ENCODE peak calls at places on chromosomes 3 and 15, in five cellular contexts. One of them, this sample, is unnamed.

GRCh38 chr3:170899455-170899854 is 9.0 kb downstream of the EIF5A2 start:
- DNase-seq in AML-193: no peak
- DNase-seq in ELF-1: no peak
- DNase-seq in stimulated activated CD8-positive, alpha-beta memory T cell treated with anti-CD3 and anti-CD28 coated beads, Interleukin-15, amount 100 ng/mL, for 4 hours: no peak
- DNase-seq in HEK293T: no peak
- DNase-seq in this sample: no peak

GRCh38 chr3:127193341-127193740 is 410 bp downstream of the PRR23E start:
- DNase-seq in stimulated activated CD8-positive, alpha-beta memory T cell treated with anti-CD3 and anti-CD28 coated beads, Interleukin-15, amount 100 ng/mL, for 4 hours: no peak
- DNase-seq in AML-193: no peak
- DNase-seq in ELF-1: no peak
- DNase-seq in HEK293T: no peak
- DNase-seq in this sample: no peak

GRCh38 chr15:60370804-60371700 is 26.7 kb downstream of the ANXA2 start:
- DNase-seq in stimulated activated CD8-positive, alpha-beta memory T cell treated with anti-CD3 and anti-CD28 coated beads, Interleukin-15, amount 100 ng/mL, for 4 hours: no peak
- DNase-seq in HEK293T: no peak
- DNase-seq in ELF-1: no peak
- DNase-seq in AML-193: no peak
- DNase-seq in this sample: no peak

GRCh38 chr15:40495516-40495915 is 24.7 kb downstream of the CHST14 start:
- DNase-seq in ELF-1: no peak
- DNase-seq in stimulated activated CD8-positive, alpha-beta memory T cell treated with anti-CD3 and anti-CD28 coated beads, Interleukin-15, amount 100 ng/mL, for 4 hours: no peak
- DNase-seq in HEK293T: no peak
- DNase-seq in AML-193: no peak
- DNase-seq in this sample: no peak

GRCh38 chr3:172134352-172134751 is 95.0 kb downstream of the FNDC3B start:
- DNase-seq in stimulated activated CD8-positive, alpha-beta memory T cell treated with anti-CD3 and anti-CD28 coated beads, Interleukin-15, amount 100 ng/mL, for 4 hours: no peak
- DNase-seq in AML-193: peak; percentile 14
- DNase-seq in HEK293T: no peak
- DNase-seq in ELF-1: no peak
- DNase-seq in this sample: no peak

GRCh38 chr15:99504071-99504822 is 61.5 kb upstream of the MEF2A start:
- DNase-seq in stimulated activated CD8-positive, alpha-beta memory T cell treated with anti-CD3 and anti-CD28 coated beads, Interleukin-15, amount 100 ng/mL, for 4 hours: no peak
- DNase-seq in HEK293T: no peak
- DNase-seq in ELF-1: no peak
- DNase-seq in AML-193: peak; percentile 7
- DNase-seq in this sample: no peak

GRCh38 chr15:60633426-60633968 is 154.6 kb upstream of the ICE2 start:
- DNase-seq in ELF-1: no peak
- DNase-seq in stimulated activated CD8-positive, alpha-beta memory T cell treated with anti-CD3 and anti-CD28 coated beads, Interleukin-15, amount 100 ng/mL, for 4 hours: no peak
- DNase-seq in AML-193: no peak
- DNase-seq in HEK293T: no peak
- DNase-seq in this sample: no peak

GRCh38 chr3:48555231-48555948 is 1.2 kb downstream of the PFKFB4 start:
- DNase-seq in HEK293T: no peak
- DNase-seq in ELF-1: peak; percentile 64
- DNase-seq in stimulated activated CD8-positive, alpha-beta memory T cell treated with anti-CD3 and anti-CD28 coated beads, Interleukin-15, amount 100 ng/mL, for 4 hours: no peak
- DNase-seq in AML-193: no peak
- DNase-seq in this sample: no peak

GRCh38 chr3:125591116-125591755 is 4.1 kb downstream of the OSBPL11 start:
- DNase-seq in AML-193: no peak
- DNase-seq in stimulated activated CD8-positive, alpha-beta memory T cell treated with anti-CD3 and anti-CD28 coated beads, Interleukin-15, amount 100 ng/mL, for 4 hours: no peak
- DNase-seq in ELF-1: no peak
- DNase-seq in HEK293T: no peak
- DNase-seq in this sample: no peak

GRCh38 chr3:44795197-44795596 is 33.6 kb downstream of the KIF15 start:
- DNase-seq in ELF-1: no peak
- DNase-seq in stimulated activated CD8-positive, alpha-beta memory T cell treated with anti-CD3 and anti-CD28 coated beads, Interleukin-15, amount 100 ng/mL, for 4 hours: no peak
- DNase-seq in HEK293T: no peak
- DNase-seq in AML-193: no peak
- DNase-seq in this sample: no peak

GRCh38 chr3:119628390-119628789 is 30.7 kb downstream of the PLA1A start:
- DNase-seq in HEK293T: no peak
- DNase-seq in stimulated activated CD8-positive, alpha-beta memory T cell treated with anti-CD3 and anti-CD28 coated beads, Interleukin-15, amount 100 ng/mL, for 4 hours: no peak
- DNase-seq in AML-193: no peak
- DNase-seq in ELF-1: no peak
- DNase-seq in this sample: no peak

GRCh38 chr15:69181419-69181818 is 21.0 kb downstream of the GLCE start:
- DNase-seq in ELF-1: no peak
- DNase-seq in AML-193: no peak
- DNase-seq in stimulated activated CD8-positive, alpha-beta memory T cell treated with anti-CD3 and anti-CD28 coated beads, Interleukin-15, amount 100 ng/mL, for 4 hours: no peak
- DNase-seq in HEK293T: no peak
- DNase-seq in this sample: no peak

GRCh38 chr3:195116393-195117185 is 154.4 kb downstream of the XXYLT1 start:
- DNase-seq in ELF-1: no peak
- DNase-seq in AML-193: no peak
- DNase-seq in HEK293T: no peak
- DNase-seq in stimulated activated CD8-positive, alpha-beta memory T cell treated with anti-CD3 and anti-CD28 coated beads, Interleukin-15, amount 100 ng/mL, for 4 hours: no peak
- DNase-seq in this sample: no peak

GRCh38 chr15:41230345-41230649 is 260 bp downstream of the EXD1 start:
- DNase-seq in AML-193: no peak
- DNase-seq in ELF-1: no peak
- DNase-seq in HEK293T: no peak
- DNase-seq in stimulated activated CD8-positive, alpha-beta memory T cell treated with anti-CD3 and anti-CD28 coated beads, Interleukin-15, amount 100 ng/mL, for 4 hours: no peak
- DNase-seq in this sample: no peak

GRCh38 chr15:41567261-41567660 is 8.2 kb downstream of the TYRO3 start:
- DNase-seq in HEK293T: no peak
- DNase-seq in AML-193: no peak
- DNase-seq in stimulated activated CD8-positive, alpha-beta memory T cell treated with anti-CD3 and anti-CD28 coated beads, Interleukin-15, amount 100 ng/mL, for 4 hours: no peak
- DNase-seq in ELF-1: no peak
- DNase-seq in this sample: no peak

GRCh38 chr3:11835028-11835639 is 11.6 kb downstream of the TAMM41 start:
- DNase-seq in HEK293T: no peak
- DNase-seq in AML-193: peak; percentile 38
- DNase-seq in ELF-1: no peak
- DNase-seq in stimulated activated CD8-positive, alpha-beta memory T cell treated with anti-CD3 and anti-CD28 coated beads, Interleukin-15, amount 100 ng/mL, for 4 hours: no peak
- DNase-seq in this sample: no peak

GRCh38 chr3:140290105-140290504 is 355.1 kb downstream of the CLSTN2 start:
- DNase-seq in AML-193: no peak
- DNase-seq in HEK293T: no peak
- DNase-seq in stimulated activated CD8-positive, alpha-beta memory T cell treated with anti-CD3 and anti-CD28 coated beads, Interleukin-15, amount 100 ng/mL, for 4 hours: no peak
- DNase-seq in ELF-1: peak; percentile 76
- DNase-seq in this sample: no peak

GRCh38 chr3:156547637-156548036 is 7.3 kb downstream of the SSR3 start:
- DNase-seq in AML-193: no peak
- DNase-seq in HEK293T: no peak
- DNase-seq in ELF-1: no peak
- DNase-seq in stimulated activated CD8-positive, alpha-beta memory T cell treated with anti-CD3 and anti-CD28 coated beads, Interleukin-15, amount 100 ng/mL, for 4 hours: no peak
- DNase-seq in this sample: no peak

GRCh38 chr3:189563841-189564563 is 67.2 kb upstream of the TP63 start:
- DNase-seq in ELF-1: no peak
- DNase-seq in stimulated activated CD8-positive, alpha-beta memory T cell treated with anti-CD3 and anti-CD28 coated beads, Interleukin-15, amount 100 ng/mL, for 4 hours: no peak
- DNase-seq in AML-193: no peak
- DNase-seq in HEK293T: no peak
- DNase-seq in this sample: no peak

GRCh38 chr3:23567917-23568316 is 237.8 kb upstream of the UBE2E1 start:
- DNase-seq in ELF-1: no peak
- DNase-seq in AML-193: no peak
- DNase-seq in HEK293T: no peak
- DNase-seq in stimulated activated CD8-positive, alpha-beta memory T cell treated with anti-CD3 and anti-CD28 coated beads, Interleukin-15, amount 100 ng/mL, for 4 hours: no peak
- DNase-seq in this sample: no peak

GRCh38 chr3:27165348-27165747 is 203.8 kb downstream of the NEK10 start:
- DNase-seq in AML-193: no peak
- DNase-seq in HEK293T: no peak
- DNase-seq in stimulated activated CD8-positive, alpha-beta memory T cell treated with anti-CD3 and anti-CD28 coated beads, Interleukin-15, amount 100 ng/mL, for 4 hours: no peak
- DNase-seq in ELF-1: no peak
- DNase-seq in this sample: no peak

GRCh38 chr3:33315826-33316225 is 38.6 kb downstream of the FBXL2 start:
- DNase-seq in ELF-1: no peak
- DNase-seq in stimulated activated CD8-positive, alpha-beta memory T cell treated with anti-CD3 and anti-CD28 coated beads, Interleukin-15, amount 100 ng/mL, for 4 hours: no peak
- DNase-seq in AML-193: no peak
- DNase-seq in HEK293T: no peak
- DNase-seq in this sample: no peak

GRCh38 chr3:126826693-126827092 is 122.7 kb downstream of the CHCHD6 start:
- DNase-seq in ELF-1: no peak
- DNase-seq in stimulated activated CD8-positive, alpha-beta memory T cell treated with anti-CD3 and anti-CD28 coated beads, Interleukin-15, amount 100 ng/mL, for 4 hours: no peak
- DNase-seq in HEK293T: no peak
- DNase-seq in AML-193: no peak
- DNase-seq in this sample: no peak

GRCh38 chr3:74631341-74631740 is 16.9 kb upstream of the CNTN3 start:
- DNase-seq in ELF-1: no peak
- DNase-seq in stimulated activated CD8-positive, alpha-beta memory T cell treated with anti-CD3 and anti-CD28 coated beads, Interleukin-15, amount 100 ng/mL, for 4 hours: no peak
- DNase-seq in AML-193: no peak
- DNase-seq in HEK293T: no peak
- DNase-seq in this sample: no peak

GRCh38 chr3:32872487-32873382 is 54.9 kb downstream of the TRIM71 start:
- DNase-seq in AML-193: no peak
- DNase-seq in HEK293T: no peak
- DNase-seq in ELF-1: no peak
- DNase-seq in stimulated activated CD8-positive, alpha-beta memory T cell treated with anti-CD3 and anti-CD28 coated beads, Interleukin-15, amount 100 ng/mL, for 4 hours: no peak
- DNase-seq in this sample: no peak

GRCh38 chr3:126858887-126859286 is 124.0 kb upstream of the PLXNA1 start:
- DNase-seq in AML-193: no peak
- DNase-seq in stimulated activated CD8-positive, alpha-beta memory T cell treated with anti-CD3 and anti-CD28 coated beads, Interleukin-15, amount 100 ng/mL, for 4 hours: no peak
- DNase-seq in HEK293T: no peak
- DNase-seq in ELF-1: peak; percentile 64
- DNase-seq in this sample: no peak

GRCh38 chr15:58440181-58440910 is 8.6 kb downstream of the LIPC start:
- DNase-seq in HEK293T: no peak
- DNase-seq in AML-193: no peak
- DNase-seq in ELF-1: no peak
- DNase-seq in stimulated activated CD8-positive, alpha-beta memory T cell treated with anti-CD3 and anti-CD28 coated beads, Interleukin-15, amount 100 ng/mL, for 4 hours: no peak
- DNase-seq in this sample: no peak

GRCh38 chr3:52098108-52098507 is 41.7 kb upstream of the DUSP7 start:
- DNase-seq in HEK293T: no peak
- DNase-seq in stimulated activated CD8-positive, alpha-beta memory T cell treated with anti-CD3 and anti-CD28 coated beads, Interleukin-15, amount 100 ng/mL, for 4 hours: no peak
- DNase-seq in AML-193: no peak
- DNase-seq in ELF-1: no peak
- DNase-seq in this sample: no peak

GRCh38 chr15:71323604-71324003 is 208.3 kb downstream of the THSD4 start:
- DNase-seq in ELF-1: no peak
- DNase-seq in stimulated activated CD8-positive, alpha-beta memory T cell treated with anti-CD3 and anti-CD28 coated beads, Interleukin-15, amount 100 ng/mL, for 4 hours: no peak
- DNase-seq in HEK293T: no peak
- DNase-seq in AML-193: no peak
- DNase-seq in this sample: no peak

GRCh38 chr3:61053781-61054496 is 197.3 kb downstream of the FHIT start:
- DNase-seq in AML-193: no peak
- DNase-seq in HEK293T: no peak
- DNase-seq in stimulated activated CD8-positive, alpha-beta memory T cell treated with anti-CD3 and anti-CD28 coated beads, Interleukin-15, amount 100 ng/mL, for 4 hours: no peak
- DNase-seq in ELF-1: no peak
- DNase-seq in this sample: no peak

GRCh38 chr3:136787226-136787793 is 31.6 kb upstream of the SLC35G2 start:
- DNase-seq in AML-193: no peak
- DNase-seq in stimulated activated CD8-positive, alpha-beta memory T cell treated with anti-CD3 and anti-CD28 coated beads, Interleukin-15, amount 100 ng/mL, for 4 hours: no peak
- DNase-seq in ELF-1: no peak
- DNase-seq in HEK293T: no peak
- DNase-seq in this sample: no peak

GRCh38 chr3:192851821-192852352 is 65.8 kb downstream of the MB21D2 start:
- DNase-seq in HEK293T: no peak
- DNase-seq in stimulated activated CD8-positive, alpha-beta memory T cell treated with anti-CD3 and anti-CD28 coated beads, Interleukin-15, amount 100 ng/mL, for 4 hours: no peak
- DNase-seq in ELF-1: no peak
- DNase-seq in AML-193: peak; percentile 44
- DNase-seq in this sample: no peak

GRCh38 chr3:6921041-6921440 is 60.1 kb downstream of the GRM7 start:
- DNase-seq in stimulated activated CD8-positive, alpha-beta memory T cell treated with anti-CD3 and anti-CD28 coated beads, Interleukin-15, amount 100 ng/mL, for 4 hours: no peak
- DNase-seq in AML-193: no peak
- DNase-seq in ELF-1: no peak
- DNase-seq in HEK293T: no peak
- DNase-seq in this sample: no peak

GRCh38 chr3:38611866-38612265 is 37.6 kb downstream of the SCN5A start:
- DNase-seq in HEK293T: no peak
- DNase-seq in stimulated activated CD8-positive, alpha-beta memory T cell treated with anti-CD3 and anti-CD28 coated beads, Interleukin-15, amount 100 ng/mL, for 4 hours: no peak
- DNase-seq in AML-193: no peak
- DNase-seq in ELF-1: no peak
- DNase-seq in this sample: no peak

GRCh38 chr15:76964157-76964556 is 30.8 kb upstream of the PSTPIP1 start:
- DNase-seq in stimulated activated CD8-positive, alpha-beta memory T cell treated with anti-CD3 and anti-CD28 coated beads, Interleukin-15, amount 100 ng/mL, for 4 hours: no peak
- DNase-seq in HEK293T: no peak
- DNase-seq in ELF-1: no peak
- DNase-seq in AML-193: no peak
- DNase-seq in this sample: no peak

GRCh38 chr3:123644358-123644757 is 59.5 kb upstream of the HACD2 start:
- DNase-seq in HEK293T: no peak
- DNase-seq in stimulated activated CD8-positive, alpha-beta memory T cell treated with anti-CD3 and anti-CD28 coated beads, Interleukin-15, amount 100 ng/mL, for 4 hours: no peak
- DNase-seq in ELF-1: no peak
- DNase-seq in AML-193: no peak
- DNase-seq in this sample: no peak

GRCh38 chr3:141863497-141863896 is 12.9 kb upstream of the ATP1B3 start:
- DNase-seq in HEK293T: no peak
- DNase-seq in AML-193: peak; percentile 99
- DNase-seq in ELF-1: no peak
- DNase-seq in stimulated activated CD8-positive, alpha-beta memory T cell treated with anti-CD3 and anti-CD28 coated beads, Interleukin-15, amount 100 ng/mL, for 4 hours: no peak
- DNase-seq in this sample: no peak

GRCh38 chr3:4503050-4503449 is 9.9 kb downstream of the ITPR1 start:
- DNase-seq in AML-193: no peak
- DNase-seq in ELF-1: no peak
- DNase-seq in stimulated activated CD8-positive, alpha-beta memory T cell treated with anti-CD3 and anti-CD28 coated beads, Interleukin-15, amount 100 ng/mL, for 4 hours: no peak
- DNase-seq in HEK293T: no peak
- DNase-seq in this sample: no peak

GRCh38 chr15:95812491-95812890 is 518.0 kb upstream of the NR2F2 start:
- DNase-seq in AML-193: no peak
- DNase-seq in HEK293T: no peak
- DNase-seq in stimulated activated CD8-positive, alpha-beta memory T cell treated with anti-CD3 and anti-CD28 coated beads, Interleukin-15, amount 100 ng/mL, for 4 hours: no peak
- DNase-seq in ELF-1: no peak
- DNase-seq in this sample: no peak

This sample was measured in D341Med.